ENCODE peak calls at places on chromosome X, in four cellular contexts. One of them, this sample, is unnamed.

GRCh38 chrX:110669572-110669971 is 126.0 kb downstream of the CHRDL1 start:
- DNase-seq in B cell: no peak
- DNase-seq in ovary: no peak
- DNase-seq in astrocyte of the spinal cord: no peak
- DNase-seq in this sample: no peak

GRCh38 chrX:65674351-65674893 is 7.0 kb downstream of the MSN start:
- DNase-seq in B cell: no peak
- DNase-seq in ovary: no peak
- DNase-seq in astrocyte of the spinal cord: no peak
- DNase-seq in this sample: no peak

GRCh38 chrX:110142096-110142495 is 139.2 kb downstream of the TMEM164 start:
- DNase-seq in B cell: no peak
- DNase-seq in ovary: no peak
- DNase-seq in astrocyte of the spinal cord: no peak
- DNase-seq in this sample: no peak

GRCh38 chrX:1667566-1667965 is 52.7 kb downstream of the ASMT start:
- DNase-seq in B cell: no peak
- DNase-seq in ovary: no peak
- DNase-seq in astrocyte of the spinal cord: no peak
- DNase-seq in this sample: no peak

GRCh38 chrX:130393451-130394074 is 8.1 kb upstream of the GPR119 start:
- DNase-seq in B cell: no peak
- DNase-seq in ovary: no peak
- DNase-seq in astrocyte of the spinal cord: peak; percentile 50
- DNase-seq in this sample: peak; percentile 7

GRCh38 chrX:40439625-40440532 is 140.9 kb upstream of the ATP6AP2 start:
- DNase-seq in B cell: no peak
- DNase-seq in ovary: no peak
- DNase-seq in astrocyte of the spinal cord: no peak
- DNase-seq in this sample: no peak

GRCh38 chrX:144006811-144007210 is 122.9 kb downstream of the UBE2NL start:
- DNase-seq in B cell: no peak
- DNase-seq in ovary: no peak
- DNase-seq in astrocyte of the spinal cord: peak; percentile 63
- DNase-seq in this sample: no peak

GRCh38 chrX:47264507-47265173 is 31.8 kb downstream of the USP11 start:
- DNase-seq in B cell: no peak
- DNase-seq in ovary: no peak
- DNase-seq in astrocyte of the spinal cord: peak; percentile 47
- DNase-seq in this sample: no peak

GRCh38 chrX:92213781-92214180 is 434.6 kb downstream of the PCDH11X start:
- DNase-seq in B cell: no peak
- DNase-seq in ovary: no peak
- DNase-seq in astrocyte of the spinal cord: peak; percentile 4
- DNase-seq in this sample: no peak

GRCh38 chrX:130772313-130773140 is 130.5 kb downstream of the ENOX2 start:
- DNase-seq in B cell: no peak
- DNase-seq in ovary: no peak
- DNase-seq in astrocyte of the spinal cord: peak; percentile 51
- DNase-seq in this sample: no peak

GRCh38 chrX:130336531-130336930 is 3.2 kb upstream of the SLC25A14 start:
- DNase-seq in B cell: no peak
- DNase-seq in ovary: no peak
- DNase-seq in astrocyte of the spinal cord: no peak
- DNase-seq in this sample: no peak

GRCh38 chrX:18668468-18668867 is 3.4 kb downstream of the RS1 start:
- DNase-seq in B cell: peak; percentile 4
- DNase-seq in ovary: no peak
- DNase-seq in astrocyte of the spinal cord: no peak
- DNase-seq in this sample: peak; percentile 32

GRCh38 chrX:111914398-111915092 is 38.6 kb downstream of the TRPC5OS start:
- DNase-seq in B cell: no peak
- DNase-seq in ovary: no peak
- DNase-seq in astrocyte of the spinal cord: no peak
- DNase-seq in this sample: no peak

GRCh38 chrX:47311857-47312774 is 58.3 kb upstream of the ZNF157 start:
- DNase-seq in B cell: peak; percentile 34
- DNase-seq in ovary: peak; percentile 25
- DNase-seq in astrocyte of the spinal cord: peak; percentile 62
- DNase-seq in this sample: peak; percentile 39

GRCh38 chrX:122238801-122239200 is 945.3 kb upstream of the GRIA3 start:
- DNase-seq in B cell: no peak
- DNase-seq in ovary: no peak
- DNase-seq in astrocyte of the spinal cord: no peak
- DNase-seq in this sample: no peak

GRCh38 chrX:12580548-12580947 is 210.7 kb upstream of the PRPS2 start:
- DNase-seq in B cell: no peak
- DNase-seq in ovary: no peak
- DNase-seq in astrocyte of the spinal cord: no peak
- DNase-seq in this sample: no peak

GRCh38 chrX:319579-320125 is 1.1 kb upstream of the GTPBP6 start:
- DNase-seq in B cell: peak; percentile 49
- DNase-seq in ovary: no peak
- DNase-seq in astrocyte of the spinal cord: no peak
- DNase-seq in this sample: no peak

GRCh38 chrX:150935466-150935865 is 37.0 kb upstream of the CD99L2 start:
- DNase-seq in B cell: no peak
- DNase-seq in ovary: no peak
- DNase-seq in astrocyte of the spinal cord: peak; percentile 38
- DNase-seq in this sample: no peak

GRCh38 chrX:48956728-48957414 is 536 bp downstream of the OTUD5 start:
- DNase-seq in B cell: peak; percentile 67
- DNase-seq in ovary: no peak
- DNase-seq in astrocyte of the spinal cord: no peak
- DNase-seq in this sample: no peak

GRCh38 chrX:155954793-155955192 is 42.7 kb upstream of the IL9R start:
- DNase-seq in B cell: no peak
- DNase-seq in ovary: no peak
- DNase-seq in astrocyte of the spinal cord: no peak
- DNase-seq in this sample: no peak

GRCh38 chrX:38975368-38975767 is 174.1 kb downstream of the MID1IP1 start:
- DNase-seq in B cell: no peak
- DNase-seq in ovary: no peak
- DNase-seq in astrocyte of the spinal cord: no peak
- DNase-seq in this sample: no peak

GRCh38 chrX:118208476-118208875 is 91.9 kb upstream of the KLHL13 start:
- DNase-seq in B cell: no peak
- DNase-seq in ovary: no peak
- DNase-seq in astrocyte of the spinal cord: no peak
- DNase-seq in this sample: no peak

GRCh38 chrX:346034-346813 is 27.6 kb upstream of the GTPBP6 start:
- DNase-seq in B cell: no peak
- DNase-seq in ovary: no peak
- DNase-seq in astrocyte of the spinal cord: no peak
- DNase-seq in this sample: no peak

GRCh38 chrX:132592880-132593279 is 104.0 kb upstream of the MBNL3 start:
- DNase-seq in B cell: peak; percentile 27
- DNase-seq in ovary: no peak
- DNase-seq in astrocyte of the spinal cord: no peak
- DNase-seq in this sample: peak; percentile 8

GRCh38 chrX:5100004-5100403 is 1128.7 kb downstream of the NLGN4X start:
- DNase-seq in B cell: no peak
- DNase-seq in ovary: no peak
- DNase-seq in astrocyte of the spinal cord: no peak
- DNase-seq in this sample: no peak

GRCh38 chrX:42797646-42798045 is 19.7 kb upstream of the PPP1R2C start:
- DNase-seq in B cell: no peak
- DNase-seq in ovary: no peak
- DNase-seq in astrocyte of the spinal cord: no peak
- DNase-seq in this sample: no peak

GRCh38 chrX:45134303-45134702 is 66.4 kb downstream of the DIPK2B start:
- DNase-seq in B cell: no peak
- DNase-seq in ovary: peak; percentile 36
- DNase-seq in astrocyte of the spinal cord: no peak
- DNase-seq in this sample: no peak

GRCh38 chrX:104098151-104098808 is 14.0 kb upstream of the ZCCHC18 start:
- DNase-seq in B cell: peak; percentile 76
- DNase-seq in ovary: peak; percentile 22
- DNase-seq in astrocyte of the spinal cord: peak; percentile 73
- DNase-seq in this sample: peak; percentile 27

GRCh38 chrX:13658602-13659001 is 5.7 kb downstream of the TCEANC start:
- DNase-seq in B cell: peak; percentile 68
- DNase-seq in ovary: no peak
- DNase-seq in astrocyte of the spinal cord: peak; percentile 74
- DNase-seq in this sample: peak; percentile 7

GRCh38 chrX:1380672-1381233 is 11.2 kb downstream of the SLC25A6 start:
- DNase-seq in B cell: no peak
- DNase-seq in ovary: no peak
- DNase-seq in astrocyte of the spinal cord: no peak
- DNase-seq in this sample: no peak

GRCh38 chrX:70134116-70134477 is 850 bp downstream of the IGBP1 start:
- DNase-seq in B cell: no peak
- DNase-seq in ovary: no peak
- DNase-seq in astrocyte of the spinal cord: peak; percentile 1
- DNase-seq in this sample: no peak

DNA sequence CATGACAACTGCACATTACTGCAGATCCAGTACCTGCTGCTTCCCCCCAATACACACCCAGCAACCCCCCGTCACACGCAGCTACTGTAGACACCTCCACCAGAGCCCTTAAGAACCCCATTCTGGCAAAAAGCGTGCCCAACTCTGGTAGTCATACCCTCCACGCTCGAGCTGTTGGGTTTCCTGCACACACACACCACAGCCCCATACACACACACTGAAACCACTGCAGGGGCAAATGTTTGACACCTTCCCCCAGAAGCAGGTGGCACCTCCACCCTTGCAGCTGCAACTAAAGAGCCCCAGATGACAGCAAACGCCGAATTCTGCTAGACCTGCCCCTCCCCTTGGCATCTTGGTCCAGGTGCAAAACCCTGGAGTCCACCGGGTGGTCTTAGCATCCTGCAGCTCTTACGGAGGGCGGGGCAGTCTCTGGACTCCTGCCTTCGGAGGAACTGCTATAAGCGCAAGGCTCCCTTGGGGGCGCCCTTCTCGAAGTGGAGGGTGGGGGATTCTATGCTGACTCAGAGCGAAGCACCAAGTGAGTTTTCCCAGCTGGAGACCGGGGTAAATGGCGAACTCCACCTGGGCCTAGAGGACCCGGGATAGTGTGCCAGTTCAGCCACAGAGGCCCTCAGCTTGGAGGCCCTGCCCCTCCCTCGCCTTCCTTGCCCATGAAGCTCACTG is 1.5 kb downstream of the FRMPD3 start:
- DNase-seq in B cell: peak; percentile 36
- DNase-seq in ovary: peak; percentile 34
- DNase-seq in astrocyte of the spinal cord: no peak
- DNase-seq in this sample: no peak
- TF ChIP-seq CTCF in B cell: peak; percentile 23
- TF ChIP-seq CTCF in ovary: no peak
- TF ChIP-seq CTCF in astrocyte of the spinal cord: peak; percentile 9
- TF ChIP-seq CTCF in this sample: peak; percentile 12

DNA sequence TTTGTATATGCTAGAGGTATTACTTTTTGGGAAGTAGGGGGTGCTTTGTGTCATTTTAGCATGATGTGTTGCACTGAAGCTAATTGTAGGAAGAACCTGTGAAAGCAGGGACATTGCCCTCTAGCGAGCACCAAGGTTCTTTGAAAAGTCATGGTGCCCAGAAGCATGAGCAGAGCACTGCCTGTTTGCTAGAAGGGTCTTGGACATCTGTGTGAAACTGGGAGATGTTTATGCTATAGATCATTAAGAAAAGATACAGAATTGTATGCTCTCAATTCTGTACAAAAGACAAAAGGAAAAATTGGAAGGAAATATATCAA is 14.7 kb downstream of the GRPR start:
- DNase-seq in B cell: peak; percentile 19
- DNase-seq in ovary: no peak
- DNase-seq in astrocyte of the spinal cord: no peak
- DNase-seq in this sample: no peak
- TF ChIP-seq CTCF in B cell: no peak
- TF ChIP-seq CTCF in ovary: no peak
- TF ChIP-seq CTCF in astrocyte of the spinal cord: no peak
- TF ChIP-seq CTCF in this sample: peak; percentile 22

DNA sequence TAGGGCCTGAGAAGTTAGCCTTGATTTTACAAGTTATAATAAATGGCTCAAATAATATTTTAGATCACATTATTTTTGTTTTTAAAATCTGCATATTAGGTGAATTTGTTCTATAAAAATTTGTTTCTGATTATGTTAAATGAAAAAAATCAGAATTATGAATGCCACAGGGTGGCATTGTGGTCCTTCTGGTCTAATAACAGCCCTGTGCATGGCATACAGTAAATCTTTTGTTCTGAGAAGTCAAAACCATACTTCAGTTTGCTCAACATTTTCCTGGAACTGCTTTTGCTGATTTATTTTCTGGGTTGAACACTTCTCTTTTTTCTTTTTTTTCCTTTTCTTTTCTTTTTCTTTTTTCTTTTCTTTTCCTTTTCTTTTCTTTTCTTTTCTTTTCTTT is 101.0 kb upstream of the UBQLN2 start:
- DNase-seq in B cell: no peak
- DNase-seq in ovary: no peak
- DNase-seq in astrocyte of the spinal cord: no peak
- DNase-seq in this sample: no peak
- TF ChIP-seq CTCF in B cell: no peak
- TF ChIP-seq CTCF in ovary: no peak
- TF ChIP-seq CTCF in astrocyte of the spinal cord: no peak
- TF ChIP-seq CTCF in this sample: no peak

DNA sequence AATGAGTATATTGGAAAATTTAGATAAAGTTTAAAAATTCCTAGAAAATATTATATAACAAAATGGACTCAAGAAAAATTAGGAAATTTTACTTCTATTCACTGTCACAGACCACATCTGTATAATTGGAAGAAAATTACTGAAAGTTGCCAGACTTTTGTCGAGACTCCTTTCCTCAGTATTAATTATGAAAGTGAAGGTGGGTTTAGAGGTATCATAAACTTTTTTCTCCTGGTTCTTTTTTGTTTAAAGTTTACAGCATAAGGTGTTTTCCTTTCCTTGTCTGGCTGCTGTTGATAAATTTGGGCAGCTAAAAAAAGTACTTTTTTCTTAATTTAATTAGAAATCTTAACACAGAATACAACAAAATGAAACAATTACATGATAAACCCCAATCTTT is 6.7 kb upstream of the TEX13D start:
- DNase-seq in B cell: no peak
- DNase-seq in ovary: no peak
- DNase-seq in astrocyte of the spinal cord: no peak
- DNase-seq in this sample: no peak
- TF ChIP-seq CTCF in B cell: no peak
- TF ChIP-seq CTCF in ovary: no peak
- TF ChIP-seq CTCF in astrocyte of the spinal cord: no peak
- TF ChIP-seq CTCF in this sample: no peak

GRCh38 chrX:74389016-74389415 is 32.3 kb upstream of the SLC16A2 start:
- DNase-seq in B cell: no peak
- DNase-seq in ovary: no peak
- DNase-seq in astrocyte of the spinal cord: no peak
- DNase-seq in this sample: no peak

GRCh38 chrX:74382613-74383012 is 38.7 kb upstream of the SLC16A2 start:
- DNase-seq in B cell: peak; percentile 51
- DNase-seq in ovary: peak; percentile 17
- DNase-seq in astrocyte of the spinal cord: peak; percentile 49
- DNase-seq in this sample: peak; percentile 49

DNA sequence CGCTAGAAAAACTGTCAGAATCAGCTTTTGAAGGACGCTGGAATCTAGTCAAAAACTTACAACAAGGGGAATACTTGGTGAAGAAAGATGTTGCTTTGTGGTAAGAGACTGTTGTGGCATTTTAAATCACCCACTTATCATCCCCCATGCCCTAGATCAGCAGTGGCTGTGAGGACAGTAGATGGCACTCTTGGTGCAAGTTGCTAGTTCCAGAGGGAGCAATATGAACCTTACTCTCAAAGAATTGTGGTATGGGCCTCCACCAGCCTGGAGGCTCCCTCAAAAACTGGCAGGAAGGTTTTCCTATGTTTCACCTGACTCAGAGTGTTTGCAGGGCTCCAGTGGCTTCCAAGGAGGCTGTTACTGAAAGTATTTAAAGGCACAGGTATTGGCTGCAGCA is 37.7 kb upstream of the SLC16A2 start:
- DNase-seq in B cell: no peak
- DNase-seq in ovary: peak; percentile 15
- DNase-seq in astrocyte of the spinal cord: peak; percentile 53
- DNase-seq in this sample: peak; percentile 21
- TF ChIP-seq CTCF in B cell: no peak
- TF ChIP-seq CTCF in ovary: no peak
- TF ChIP-seq CTCF in astrocyte of the spinal cord: peak; percentile 71
- TF ChIP-seq CTCF in this sample: peak; percentile 23